ENCODE peak calls at places on chromosomes 12 and 14, in five cellular contexts. One of them, this sample, is unnamed.

GRCh38 chr12:10612954-10613333 is 465 bp downstream of the MAGOHB start:
- DNase-seq in fibroblast of villous mesenchyme: peak
- DNase-seq in Daoy: no peak
- DNase-seq in EL: no peak
- DNase-seq in effector memory CD4-positive, alpha-beta T cell: no peak
- DNase-seq in this sample: peak

GRCh38 chr12:45363903-45364302 is 148.0 kb downstream of the ANO6 start:
- DNase-seq in fibroblast of villous mesenchyme: no peak
- DNase-seq in Daoy: no peak
- DNase-seq in EL: no peak
- DNase-seq in effector memory CD4-positive, alpha-beta T cell: no peak
- DNase-seq in this sample: no peak

GRCh38 chr14:49954171-49954631 is 61.3 kb downstream of the ARF6 start:
- DNase-seq in fibroblast of villous mesenchyme: peak
- DNase-seq in Daoy: no peak
- DNase-seq in EL: peak
- DNase-seq in effector memory CD4-positive, alpha-beta T cell: no peak
- DNase-seq in this sample: no peak

GRCh38 chr14:81471062-81471461 is 62.6 kb downstream of the SEL1L start:
- DNase-seq in fibroblast of villous mesenchyme: no peak
- DNase-seq in Daoy: no peak
- DNase-seq in EL: no peak
- DNase-seq in effector memory CD4-positive, alpha-beta T cell: no peak
- DNase-seq in this sample: no peak

GRCh38 chr12:3523058-3523457 is 32.1 kb downstream of the PRMT8 start:
- DNase-seq in fibroblast of villous mesenchyme: no peak
- DNase-seq in Daoy: peak
- DNase-seq in EL: peak
- DNase-seq in effector memory CD4-positive, alpha-beta T cell: no peak
- DNase-seq in this sample: peak

GRCh38 chr12:88553941-88554658 is 26.2 kb downstream of the KITLG start:
- DNase-seq in fibroblast of villous mesenchyme: peak
- DNase-seq in Daoy: peak
- DNase-seq in EL: peak
- DNase-seq in effector memory CD4-positive, alpha-beta T cell: no peak
- DNase-seq in this sample: peak

GRCh38 chr12:75721231-75721641 is 209.8 kb upstream of the KRR1 start:
- DNase-seq in fibroblast of villous mesenchyme: peak
- DNase-seq in Daoy: no peak
- DNase-seq in EL: no peak
- DNase-seq in effector memory CD4-positive, alpha-beta T cell: no peak
- DNase-seq in this sample: no peak

GRCh38 chr12:86669010-86669409 is 412.8 kb upstream of the MGAT4C start:
- DNase-seq in fibroblast of villous mesenchyme: no peak
- DNase-seq in Daoy: no peak
- DNase-seq in EL: no peak
- DNase-seq in effector memory CD4-positive, alpha-beta T cell: no peak
- DNase-seq in this sample: peak

GRCh38 chr12:44379827-44380226 is 496.3 kb downstream of the NELL2 start:
- DNase-seq in fibroblast of villous mesenchyme: no peak
- DNase-seq in Daoy: no peak
- DNase-seq in EL: no peak
- DNase-seq in effector memory CD4-positive, alpha-beta T cell: no peak
- DNase-seq in this sample: no peak

GRCh38 chr12:107461222-107461980 is 224.2 kb upstream of the PWP1 start:
- DNase-seq in fibroblast of villous mesenchyme: peak
- DNase-seq in Daoy: peak
- DNase-seq in EL: peak
- DNase-seq in effector memory CD4-positive, alpha-beta T cell: no peak
- DNase-seq in this sample: no peak

GRCh38 chr12:130838284-130838950 is 633 bp downstream of the STX2 start:
- DNase-seq in fibroblast of villous mesenchyme: peak
- DNase-seq in Daoy: peak
- DNase-seq in EL: no peak
- DNase-seq in effector memory CD4-positive, alpha-beta T cell: peak
- DNase-seq in this sample: peak

GRCh38 chr12:110577717-110578521 is 5.2 kb downstream of the PPTC7 start:
- DNase-seq in fibroblast of villous mesenchyme: peak
- DNase-seq in Daoy: peak
- DNase-seq in EL: peak
- DNase-seq in effector memory CD4-positive, alpha-beta T cell: no peak
- DNase-seq in this sample: peak

GRCh38 chr12:7681535-7681934 is 14.0 kb downstream of the GDF3 start:
- DNase-seq in fibroblast of villous mesenchyme: no peak
- DNase-seq in Daoy: no peak
- DNase-seq in EL: no peak
- DNase-seq in effector memory CD4-positive, alpha-beta T cell: no peak
- DNase-seq in this sample: no peak

GRCh38 chr12:120879102-120879501 is 25.1 kb downstream of the SPPL3 start:
- DNase-seq in fibroblast of villous mesenchyme: no peak
- DNase-seq in Daoy: no peak
- DNase-seq in EL: no peak
- DNase-seq in effector memory CD4-positive, alpha-beta T cell: no peak
- DNase-seq in this sample: no peak

GRCh38 chr12:68495666-68496065 is 115.0 kb upstream of the RAP1B start:
- DNase-seq in fibroblast of villous mesenchyme: peak
- DNase-seq in Daoy: no peak
- DNase-seq in EL: peak
- DNase-seq in effector memory CD4-positive, alpha-beta T cell: no peak
- DNase-seq in this sample: no peak

GRCh38 chr12:70920251-70920851 is at the start of gene PTPRR:
- DNase-seq in fibroblast of villous mesenchyme: no peak
- DNase-seq in Daoy: peak
- DNase-seq in EL: no peak
- DNase-seq in effector memory CD4-positive, alpha-beta T cell: no peak
- DNase-seq in this sample: no peak

GRCh38 chr12:164207-164606 is 49.8 kb downstream of the SLC6A12 start:
- DNase-seq in fibroblast of villous mesenchyme: no peak
- DNase-seq in Daoy: no peak
- DNase-seq in EL: no peak
- DNase-seq in effector memory CD4-positive, alpha-beta T cell: no peak
- DNase-seq in this sample: peak

GRCh38 chr14:63852271-63852816 is 460 bp upstream of the SYNE2 start:
- DNase-seq in fibroblast of villous mesenchyme: peak
- DNase-seq in Daoy: no peak
- DNase-seq in EL: no peak
- DNase-seq in effector memory CD4-positive, alpha-beta T cell: no peak
- DNase-seq in this sample: peak

GRCh38 chr12:12927211-12928079 is 24.5 kb downstream of the GPRC5D start:
- DNase-seq in fibroblast of villous mesenchyme: peak
- DNase-seq in Daoy: no peak
- DNase-seq in EL: no peak
- DNase-seq in effector memory CD4-positive, alpha-beta T cell: peak
- DNase-seq in this sample: peak

GRCh38 chr12:112992541-112993398 is 14.5 kb downstream of the OAS2 start:
- DNase-seq in fibroblast of villous mesenchyme: peak
- DNase-seq in Daoy: peak
- DNase-seq in EL: peak
- DNase-seq in effector memory CD4-positive, alpha-beta T cell: peak
- DNase-seq in this sample: peak

GRCh38 chr14:31937730-31938346 is 139.3 kb upstream of the ARHGAP5 start:
- DNase-seq in fibroblast of villous mesenchyme: peak
- DNase-seq in Daoy: peak
- DNase-seq in EL: peak
- DNase-seq in effector memory CD4-positive, alpha-beta T cell: peak
- DNase-seq in this sample: peak

GRCh38 chr14:34237098-34237497 is 224.9 kb downstream of the SPTSSA start:
- DNase-seq in fibroblast of villous mesenchyme: peak
- DNase-seq in Daoy: peak
- DNase-seq in EL: no peak
- DNase-seq in effector memory CD4-positive, alpha-beta T cell: no peak
- DNase-seq in this sample: peak

GRCh38 chr14:53043107-53043704 is 92.4 kb upstream of the FERMT2 start:
- DNase-seq in fibroblast of villous mesenchyme: peak
- DNase-seq in Daoy: no peak
- DNase-seq in EL: no peak
- DNase-seq in effector memory CD4-positive, alpha-beta T cell: no peak
- DNase-seq in this sample: no peak

GRCh38 chr12:123384318-123384993 is 524 bp downstream of the KMT5A start:
- DNase-seq in fibroblast of villous mesenchyme: no peak
- DNase-seq in Daoy: peak
- DNase-seq in EL: peak
- DNase-seq in effector memory CD4-positive, alpha-beta T cell: no peak
- DNase-seq in this sample: peak

GRCh38 chr12:112665971-112666370 is 125.6 kb upstream of the RPH3A start:
- DNase-seq in fibroblast of villous mesenchyme: no peak
- DNase-seq in Daoy: no peak
- DNase-seq in EL: no peak
- DNase-seq in effector memory CD4-positive, alpha-beta T cell: no peak
- DNase-seq in this sample: no peak

GRCh38 chr14:101220921-101221510 is 317.5 kb upstream of the RTL1 start:
- DNase-seq in fibroblast of villous mesenchyme: no peak
- DNase-seq in Daoy: no peak
- DNase-seq in EL: no peak
- DNase-seq in effector memory CD4-positive, alpha-beta T cell: no peak
- DNase-seq in this sample: no peak

GRCh38 chr14:100106260-100106659 is 41.0 kb downstream of the EVL start:
- DNase-seq in fibroblast of villous mesenchyme: no peak
- DNase-seq in Daoy: no peak
- DNase-seq in EL: no peak
- DNase-seq in effector memory CD4-positive, alpha-beta T cell: peak
- DNase-seq in this sample: no peak

GRCh38 chr12:13223176-13223806 is 26.8 kb downstream of the EMP1 start:
- DNase-seq in fibroblast of villous mesenchyme: peak
- DNase-seq in Daoy: peak
- DNase-seq in EL: peak
- DNase-seq in effector memory CD4-positive, alpha-beta T cell: no peak
- DNase-seq in this sample: no peak

GRCh38 chr12:67419810-67420209 is 150.7 kb downstream of the CAND1 start:
- DNase-seq in fibroblast of villous mesenchyme: no peak
- DNase-seq in Daoy: no peak
- DNase-seq in EL: no peak
- DNase-seq in effector memory CD4-positive, alpha-beta T cell: no peak
- DNase-seq in this sample: no peak

GRCh38 chr12:8018666-8019581 is 13.6 kb upstream of the FOXJ2 start:
- DNase-seq in fibroblast of villous mesenchyme: peak
- DNase-seq in Daoy: peak
- DNase-seq in EL: peak
- DNase-seq in effector memory CD4-positive, alpha-beta T cell: no peak
- DNase-seq in this sample: no peak

GRCh38 chr12:78388461-78388860 is 476.1 kb upstream of the SYT1 start:
- DNase-seq in fibroblast of villous mesenchyme: no peak
- DNase-seq in Daoy: no peak
- DNase-seq in EL: no peak
- DNase-seq in effector memory CD4-positive, alpha-beta T cell: no peak
- DNase-seq in this sample: no peak

GRCh38 chr12:16545836-16546235 is 60.1 kb downstream of the LMO3 start:
- DNase-seq in fibroblast of villous mesenchyme: no peak
- DNase-seq in Daoy: no peak
- DNase-seq in EL: no peak
- DNase-seq in effector memory CD4-positive, alpha-beta T cell: no peak
- DNase-seq in this sample: no peak

GRCh38 chr14:104080557-104081492 is 4.7 kb upstream of the ASPG start:
- DNase-seq in fibroblast of villous mesenchyme: no peak
- DNase-seq in Daoy: no peak
- DNase-seq in EL: no peak
- DNase-seq in effector memory CD4-positive, alpha-beta T cell: no peak
- DNase-seq in this sample: no peak

This sample was measured in HT-29.